ENCODE peak calls at places on chromosomes 1 and 21, in six cellular contexts. Q is HCT116, P is GM23248, S is neural progenitor cell, T is PC-3, N is MM.1S. G is an unnamed sample.

GRCh38 chr1:8426996-8427395 is 109.1 kb downstream of the SLC45A1 start:
- DNase-seq in Q (no peak), P (no peak), S (no peak), T (no peak), N (no peak), G (no peak)

GRCh38 chr1:147892731-147893214 is 9.8 kb upstream of the GJA8 start:
- DNase-seq in Q (peak; percentile 24), P (peak; percentile 71), S (peak; percentile 63), T (peak; percentile 88), N (peak; percentile 64), G (peak; percentile 72)

GRCh38 chr1:117059334-117059677 is 820 bp upstream of the TTF2 start:
- DNase-seq in Q (peak; percentile 31), P (no peak), S (no peak), T (peak; percentile 56), N (peak; percentile 65), G (no peak)

GRCh38 chr1:240611619-240612490 is at the start of gene GREM2:
- DNase-seq in Q (no peak), P (peak; percentile 94), S (peak; percentile 85), T (peak; percentile 40), N (peak; percentile 89), G (peak; percentile 82)

GRCh38 chr1:153888518-153888917 is 34.3 kb downstream of the GATAD2B start:
- DNase-seq in Q (no peak), P (peak; percentile 29), S (no peak), T (no peak), N (peak; percentile 39), G (no peak)

GRCh38 chr1:26536081-26536480 is 6.5 kb downstream of the RPS6KA1 start:
- DNase-seq in Q (no peak), P (no peak), S (no peak), T (no peak), N (no peak), G (no peak)

GRCh38 chr1:41917835-41918449 is 780 bp downstream of the HIVEP3 start:
- DNase-seq in Q (no peak), P (peak; percentile 75), S (peak; percentile 86), T (peak; percentile 54), N (peak; percentile 41), G (peak; percentile 81)

GRCh38 chr1:162235261-162235780 is 141.3 kb downstream of the SPATA46 start:
- DNase-seq in Q (no peak), P (peak; percentile 90), S (peak; percentile 27), T (no peak), N (no peak), G (no peak)

GRCh38 chr1:229121845-229122436 is 149.0 kb upstream of the RAB4A start:
- DNase-seq in Q (no peak), P (no peak), S (no peak), T (no peak), N (no peak), G (peak; percentile 42)

GRCh38 chr21:41752231-41752681 is 14.6 kb downstream of the RIPK4 start:
- DNase-seq in Q (no peak), P (peak; percentile 91), S (no peak), T (peak; percentile 81), N (no peak), G (no peak)

GRCh38 chr1:173527151-173527826 is 50.2 kb downstream of the PRDX6 start:
- DNase-seq in Q (no peak), P (no peak), S (no peak), T (peak; percentile 58), N (peak; percentile 5), G (no peak)

GRCh38 chr1:17742590-17742989 is 12.5 kb upstream of the ACTL8 start:
- DNase-seq in Q (no peak), P (peak; percentile 69), S (no peak), T (no peak), N (no peak), G (no peak)

GRCh38 chr1:207024202-207025143 is 8.1 kb downstream of the C1orf116 start:
- DNase-seq in Q (no peak), P (no peak), S (no peak), T (no peak), N (no peak), G (no peak)

GRCh38 chr1:207026177-207026576 is 6.4 kb downstream of the C1orf116 start:
- DNase-seq in Q (no peak), P (peak; percentile 75), S (no peak), T (peak; percentile 82), N (no peak), G (no peak)

GRCh38 chr1:207027221-207027777 is 5.3 kb downstream of the C1orf116 start:
- DNase-seq in Q (peak; percentile 86), P (peak; percentile 65), S (no peak), T (peak; percentile 100), N (no peak), G (no peak)

GRCh38 chr1:207022996-207023679 is 9.4 kb downstream of the C1orf116 start:
- DNase-seq in Q (no peak), P (no peak), S (no peak), T (no peak), N (no peak), G (no peak)

DNA sequence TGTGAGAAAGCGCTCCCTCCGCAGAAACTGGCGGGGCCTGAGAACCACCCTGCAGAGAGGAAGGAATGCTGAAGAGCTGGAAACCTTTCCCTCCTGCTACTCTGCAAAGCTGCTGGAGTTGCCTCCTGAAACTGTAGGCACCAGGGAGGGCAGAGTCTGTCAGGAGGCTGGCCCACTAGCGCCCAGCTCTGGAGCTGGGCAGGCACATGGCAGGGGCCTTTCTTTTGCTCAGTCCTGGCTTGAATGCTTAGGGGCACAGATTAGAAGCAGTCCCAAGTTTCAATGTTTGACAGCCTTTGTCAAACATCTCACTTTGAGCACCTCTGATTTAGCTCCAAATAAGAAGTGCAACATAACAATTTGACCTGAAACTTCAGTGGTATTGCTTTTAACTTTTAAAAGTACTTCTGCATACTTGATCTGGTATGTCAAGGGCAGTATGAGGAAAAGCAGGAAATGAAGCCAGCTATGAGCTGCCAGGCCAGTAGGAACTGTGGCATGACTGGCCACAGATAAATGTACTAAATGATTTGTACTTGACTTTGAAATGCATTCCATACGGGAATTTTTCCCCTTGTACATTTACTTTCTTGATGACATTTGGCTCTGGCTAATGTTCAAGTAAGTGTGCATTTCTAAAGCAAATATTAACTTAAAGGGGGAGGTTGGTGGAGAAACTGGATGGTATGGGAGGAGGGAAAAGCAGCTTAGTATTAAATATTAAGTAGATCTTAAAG is 7.2 kb downstream of the C1orf116 start:
- DNase-seq in Q (no peak), P (peak; percentile 78), S (peak; percentile 22), T (peak; percentile 99), N (no peak), G (peak; percentile 65)
- H3K4me1 ChIP-seq in Q (peaks cover 34% of the 10 kb centered on the region), P (peaks cover 39% of the 10 kb centered on the region), S (peaks cover 7% of the 10 kb centered on the region), T (peaks cover 98% of the 10 kb centered on the region), N (no peaks in the 10 kb centered on the region), G (peaks cover 22% of the 10 kb centered on the region)

GRCh38 chr1:34108269-34108668 is 56.8 kb downstream of the CSMD2 start:
- DNase-seq in Q (no peak), P (no peak), S (no peak), T (no peak), N (no peak), G (no peak)
- TF ChIP-seq EZH2phosphoT487 in Q (no peak), P (no peak), S (no peak), T (no peak), N (no peak), G (no peak)

GRCh38 chr1:198680174-198680871 is 41.5 kb downstream of the PTPRC start:
- DNase-seq in Q (no peak), P (no peak), S (no peak), T (peak; percentile 29), N (no peak), G (no peak)
- H3K27ac ChIP-seq in Q (no peak overlapping the region), P (peak overlapping the region; percentile 94), S (no peak overlapping the region), T (peak overlapping the region; percentile 97), N (no peak overlapping the region), G (no peak overlapping the region)

DNA sequence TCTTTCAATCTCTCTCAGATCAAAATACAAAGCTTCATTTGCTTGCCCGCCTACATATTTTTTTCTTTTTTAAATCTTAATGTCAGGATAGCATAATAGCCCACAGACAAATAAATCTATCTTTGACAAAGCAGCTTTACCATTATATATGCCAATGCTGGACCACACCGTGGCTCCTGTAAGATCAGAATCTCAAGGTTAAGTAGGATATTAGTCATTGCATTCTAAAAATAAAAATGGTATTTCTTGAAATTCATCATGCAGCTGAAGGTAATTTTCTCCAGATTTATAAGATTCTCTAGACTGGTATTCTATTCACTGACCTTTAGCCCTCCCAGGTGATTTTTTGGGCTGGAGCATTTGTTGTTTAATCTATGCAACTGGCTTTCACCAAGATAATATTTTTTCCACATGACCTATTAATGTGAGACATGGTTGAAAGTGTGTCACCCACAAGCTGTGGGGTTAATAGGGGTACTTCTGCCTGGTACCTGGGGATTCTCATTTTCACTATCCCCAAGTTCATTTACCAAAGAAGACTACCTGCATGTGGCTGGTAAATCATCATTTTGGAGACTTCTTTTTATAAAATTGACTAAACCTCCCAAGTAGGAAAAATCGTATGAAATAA is 189.4 kb upstream of the ST6GALNAC5 start:
- DNase-seq in Q (no peak), P (no peak), S (no peak), T (no peak), N (no peak), G (no peak)
- H3K4me1 ChIP-seq in Q (no peaks in the 10 kb centered on the region), P (peaks cover 3% of the 10 kb centered on the region), S (no peaks in the 10 kb centered on the region), T (no peaks in the 10 kb centered on the region), N (no peaks in the 10 kb centered on the region), G (no peaks in the 10 kb centered on the region)

GRCh38 chr1:159847231-159847630 is 15.2 kb downstream of the VSIG8 start:
- DNase-seq in Q (no peak), P (no peak), S (no peak), T (no peak), N (no peak), G (no peak)

GRCh38 chr1:159843459-159843858 is 16.8 kb downstream of the SLAMF8 start:
- DNase-seq in Q (no peak), P (no peak), S (no peak), T (no peak), N (no peak), G (no peak)

GRCh38 chr1:159849972-159850371 is 12.5 kb downstream of the VSIG8 start:
- DNase-seq in Q (no peak), P (peak; percentile 75), S (no peak), T (peak; percentile 73), N (no peak), G (no peak)

GRCh38 chr1:159848316-159848715 is 14.1 kb downstream of the VSIG8 start:
- DNase-seq in Q (no peak), P (no peak), S (no peak), T (no peak), N (no peak), G (no peak)

DNA sequence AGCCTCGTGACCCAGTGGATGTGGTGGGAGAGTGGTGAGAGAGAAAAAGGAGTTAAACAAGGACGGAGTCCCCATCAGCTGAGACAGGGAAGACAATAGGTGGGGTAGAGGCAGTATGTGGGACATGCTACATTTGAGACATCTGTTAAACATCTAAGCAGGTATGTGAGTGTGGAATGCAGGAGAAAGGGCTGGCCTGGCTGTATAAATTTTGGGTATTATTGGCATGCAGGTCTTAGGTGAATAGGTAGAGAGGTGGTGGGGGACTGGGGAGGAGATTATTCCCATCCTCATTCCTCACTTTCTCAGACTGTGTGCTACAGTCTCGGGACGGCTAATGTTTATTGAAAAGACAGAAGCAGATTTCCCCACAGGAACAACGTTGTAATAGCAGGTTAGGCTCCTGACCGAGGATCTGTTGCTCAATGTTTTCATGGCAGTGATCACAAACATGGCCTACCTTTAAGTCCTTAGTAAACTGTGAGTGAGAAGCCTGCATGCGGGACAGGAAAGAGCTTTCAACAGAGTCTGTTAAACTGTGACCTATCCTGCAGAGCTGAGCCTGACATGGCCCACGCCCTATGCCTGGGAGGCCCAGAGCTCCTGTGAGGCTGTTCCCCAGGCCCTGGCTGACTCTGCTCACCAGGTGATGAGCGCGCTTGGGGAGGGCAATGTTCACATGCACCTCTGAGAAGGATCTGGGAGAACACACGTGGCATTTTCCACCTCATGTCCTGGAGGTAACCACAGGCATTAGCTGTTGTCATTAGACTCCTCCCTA is 16.5 kb downstream of the VSIG8 start:
- DNase-seq in Q (no peak), P (no peak), S (no peak), T (no peak), N (no peak), G (no peak)
- TF ChIP-seq EZH2phosphoT487 in Q (no peak), P (no peak), S (no peak), T (no peak), N (no peak), G (no peak)